ENCODE peak calls at places on chromosomes 4 and X, in seven cellular contexts. One of them, this sample, is unnamed.

GRCh38 chr4:118351851-118352827 is 664 bp downstream of the PRSS12 start:
- DNase-seq in effector memory CD8-positive, alpha-beta T cell: no peak
- DNase-seq in posterior vena cava: peak
- DNase-seq in occipital lobe: no peak
- DNase-seq in body of pancreas: peak
- DNase-seq in AG10803: no peak
- DNase-seq in stimulated activated CD4-positive, alpha-beta T cell treated with anti-CD3 and anti-CD28 coated beads, Interleukin-12 subunit alpha, Interleukin-12 subunit beta, amount 100 ng/mL, for 4 hours: no peak
- DNase-seq in this sample: no peak

GRCh38 chr4:151573474-151573873 is 164.5 kb downstream of the FHIP1A start:
- DNase-seq in effector memory CD8-positive, alpha-beta T cell: no peak
- DNase-seq in posterior vena cava: no peak
- DNase-seq in occipital lobe: no peak
- DNase-seq in body of pancreas: no peak
- DNase-seq in AG10803: no peak
- DNase-seq in stimulated activated CD4-positive, alpha-beta T cell treated with anti-CD3 and anti-CD28 coated beads, Interleukin-12 subunit alpha, Interleukin-12 subunit beta, amount 100 ng/mL, for 4 hours: no peak
- DNase-seq in this sample: no peak

GRCh38 chrX:11380187-11380586 is 87.0 kb downstream of the AMELX start:
- DNase-seq in effector memory CD8-positive, alpha-beta T cell: no peak
- DNase-seq in posterior vena cava: no peak
- DNase-seq in occipital lobe: no peak
- DNase-seq in body of pancreas: peak
- DNase-seq in AG10803: peak
- DNase-seq in stimulated activated CD4-positive, alpha-beta T cell treated with anti-CD3 and anti-CD28 coated beads, Interleukin-12 subunit alpha, Interleukin-12 subunit beta, amount 100 ng/mL, for 4 hours: no peak
- DNase-seq in this sample: no peak

GRCh38 chr4:176545886-176546285 is 226.1 kb downstream of the SPCS3 start:
- DNase-seq in effector memory CD8-positive, alpha-beta T cell: no peak
- DNase-seq in posterior vena cava: no peak
- DNase-seq in occipital lobe: no peak
- DNase-seq in body of pancreas: no peak
- DNase-seq in AG10803: no peak
- DNase-seq in stimulated activated CD4-positive, alpha-beta T cell treated with anti-CD3 and anti-CD28 coated beads, Interleukin-12 subunit alpha, Interleukin-12 subunit beta, amount 100 ng/mL, for 4 hours: no peak
- DNase-seq in this sample: no peak

GRCh38 chr4:127479031-127479622 is 153.6 kb upstream of the INTU start:
- DNase-seq in effector memory CD8-positive, alpha-beta T cell: no peak
- DNase-seq in posterior vena cava: no peak
- DNase-seq in occipital lobe: no peak
- DNase-seq in body of pancreas: no peak
- DNase-seq in AG10803: peak
- DNase-seq in stimulated activated CD4-positive, alpha-beta T cell treated with anti-CD3 and anti-CD28 coated beads, Interleukin-12 subunit alpha, Interleukin-12 subunit beta, amount 100 ng/mL, for 4 hours: no peak
- DNase-seq in this sample: no peak

GRCh38 chr4:140044314-140044991 is 109.5 kb downstream of the MAML3 start:
- DNase-seq in effector memory CD8-positive, alpha-beta T cell: no peak
- DNase-seq in posterior vena cava: no peak
- DNase-seq in occipital lobe: no peak
- DNase-seq in body of pancreas: no peak
- DNase-seq in AG10803: peak
- DNase-seq in stimulated activated CD4-positive, alpha-beta T cell treated with anti-CD3 and anti-CD28 coated beads, Interleukin-12 subunit alpha, Interleukin-12 subunit beta, amount 100 ng/mL, for 4 hours: no peak
- DNase-seq in this sample: no peak

GRCh38 chrX:18941896-18942295 is 42.0 kb downstream of the PHKA2 start:
- DNase-seq in effector memory CD8-positive, alpha-beta T cell: no peak
- DNase-seq in posterior vena cava: no peak
- DNase-seq in occipital lobe: no peak
- DNase-seq in body of pancreas: no peak
- DNase-seq in AG10803: peak
- DNase-seq in stimulated activated CD4-positive, alpha-beta T cell treated with anti-CD3 and anti-CD28 coated beads, Interleukin-12 subunit alpha, Interleukin-12 subunit beta, amount 100 ng/mL, for 4 hours: no peak
- DNase-seq in this sample: no peak

GRCh38 chr4:93433840-93434239 is 394.7 kb upstream of the ATOH1 start:
- DNase-seq in effector memory CD8-positive, alpha-beta T cell: no peak
- DNase-seq in posterior vena cava: no peak
- DNase-seq in occipital lobe: no peak
- DNase-seq in body of pancreas: no peak
- DNase-seq in AG10803: no peak
- DNase-seq in stimulated activated CD4-positive, alpha-beta T cell treated with anti-CD3 and anti-CD28 coated beads, Interleukin-12 subunit alpha, Interleukin-12 subunit beta, amount 100 ng/mL, for 4 hours: no peak
- DNase-seq in this sample: no peak

This sample was measured in posterior cingulate gyrus.